ENCODE peak calls at places on chromosomes 11 and 22, in six cellular contexts. H, D, W, J, Q and L are unnamed samples.

GRCh38 chr11:118607401-118608267 is at the start of gene PHLDB1:
- DNase-seq in H (peak), D (no peak), W (peak), J (peak), Q (peak), L (peak)

GRCh38 chr11:110912437-110912836 is 200.2 kb upstream of the ARHGAP20 start:
- DNase-seq in H (no peak), D (no peak), W (no peak), J (no peak), Q (no peak), L (no peak)

GRCh38 chr11:44324787-44325525 is 15.0 kb upstream of the ALX4 start:
- DNase-seq in H (no peak), D (no peak), W (no peak), J (no peak), Q (no peak), L (no peak)

GRCh38 chr11:61820174-61820573 is 3.4 kb upstream of the FADS1 start:
- DNase-seq in H (peak), D (no peak), W (peak), J (no peak), Q (no peak), L (no peak)

GRCh38 chr22:19972652-19973550 is 31.3 kb upstream of the TXNRD2 start:
- DNase-seq in H (no peak), D (no peak), W (no peak), J (peak), Q (no peak), L (peak)

GRCh38 chr11:112834277-112834755 is 126.9 kb upstream of the NCAM1 start:
- DNase-seq in H (no peak), D (no peak), W (no peak), J (no peak), Q (no peak), L (no peak)

GRCh38 chr22:40610329-40610850 is 26.1 kb downstream of the MRTFA start:
- DNase-seq in H (no peak), D (no peak), W (no peak), J (no peak), Q (no peak), L (no peak)

GRCh38 chr11:773830-774229 is 3.5 kb downstream of the GATD1 start:
- DNase-seq in H (no peak), D (no peak), W (no peak), J (no peak), Q (no peak), L (no peak)

GRCh38 chr11:10674991-10675440 is 18.5 kb downstream of the IRAG1 start:
- DNase-seq in H (no peak), D (no peak), W (no peak), J (no peak), Q (no peak), L (no peak)

GRCh38 chr22:21857501-21857914 is 9.9 kb downstream of the MAPK1 start:
- DNase-seq in H (peak), D (no peak), W (peak), J (no peak), Q (no peak), L (no peak)

GRCh38 chr11:25415793-25416192 is 916.1 kb upstream of the ANO3 start:
- DNase-seq in H (no peak), D (no peak), W (no peak), J (no peak), Q (no peak), L (no peak)

GRCh38 chr11:61602775-61603569 is 22.1 kb upstream of the SYT7 start:
- DNase-seq in H (peak), D (no peak), W (peak), J (no peak), Q (no peak), L (peak)

GRCh38 chr11:72716291-72716690 is 35.9 kb downstream of the ARAP1 start:
- DNase-seq in H (peak), D (no peak), W (peak), J (no peak), Q (no peak), L (no peak)

GRCh38 chr11:35980646-35981402 is 37.0 kb downstream of the LDLRAD3 start:
- DNase-seq in H (peak), D (no peak), W (peak), J (no peak), Q (no peak), L (peak)

GRCh38 chr11:13691296-13691899 is 22.9 kb downstream of the FAR1 start:
- DNase-seq in H (no peak), D (no peak), W (no peak), J (no peak), Q (no peak), L (peak)

GRCh38 chr11:117194267-117194666 is 4.9 kb upstream of the TAGLN start:
- DNase-seq in H (no peak), D (no peak), W (no peak), J (no peak), Q (no peak), L (no peak)

GRCh38 chr11:92941676-92942571 is 27.5 kb upstream of the MTNR1B start:
- DNase-seq in H (peak), D (peak), W (peak), J (no peak), Q (no peak), L (peak)

GRCh38 chr11:65551572-65552398 is 6.4 kb downstream of the LTBP3 start:
- DNase-seq in H (peak), D (no peak), W (no peak), J (peak), Q (peak), L (no peak)

GRCh38 chr11:41309111-41309522 is 150.3 kb downstream of the LRRC4C start:
- DNase-seq in H (no peak), D (no peak), W (no peak), J (no peak), Q (no peak), L (no peak)

GRCh38 chr11:62508336-62509058 is 38.1 kb downstream of the AHNAK start:
- DNase-seq in H (peak), D (peak), W (peak), J (peak), Q (peak), L (peak)

GRCh38 chr11:114819028-114819427 is 140.7 kb downstream of the NXPE2 start:
- DNase-seq in H (no peak), D (no peak), W (no peak), J (no peak), Q (no peak), L (no peak)

GRCh38 chr11:105447936-105448702 is 161.8 kb upstream of the GRIA4 start:
- DNase-seq in H (no peak), D (no peak), W (no peak), J (no peak), Q (no peak), L (no peak)

GRCh38 chr11:105449100-105449734 is 160.7 kb upstream of the GRIA4 start:
- DNase-seq in H (no peak), D (no peak), W (no peak), J (no peak), Q (no peak), L (no peak)

GRCh38 chr11:105448703-105449079 is 161.2 kb upstream of the GRIA4 start:
- DNase-seq in H (no peak), D (no peak), W (no peak), J (no peak), Q (no peak), L (peak)

GRCh38 chr11:105443623-105444022 is 166.2 kb upstream of the GRIA4 start:
- DNase-seq in H (no peak), D (no peak), W (no peak), J (no peak), Q (no peak), L (no peak)
- H4K91ac ChIP-seq in H (no peak), D (no peak), W (no peak), J (no peak), Q (no peak), L (no peak)

GRCh38 chr22:29797351-29797750 is 30.2 kb downstream of the UQCR10 start:
- DNase-seq in H (no peak), D (no peak), W (no peak), J (no peak), Q (no peak), L (no peak)
- H4K91ac ChIP-seq in H (no peak), D (no peak), W (no peak), J (no peak), Q (no peak), L (peak)

DNA sequence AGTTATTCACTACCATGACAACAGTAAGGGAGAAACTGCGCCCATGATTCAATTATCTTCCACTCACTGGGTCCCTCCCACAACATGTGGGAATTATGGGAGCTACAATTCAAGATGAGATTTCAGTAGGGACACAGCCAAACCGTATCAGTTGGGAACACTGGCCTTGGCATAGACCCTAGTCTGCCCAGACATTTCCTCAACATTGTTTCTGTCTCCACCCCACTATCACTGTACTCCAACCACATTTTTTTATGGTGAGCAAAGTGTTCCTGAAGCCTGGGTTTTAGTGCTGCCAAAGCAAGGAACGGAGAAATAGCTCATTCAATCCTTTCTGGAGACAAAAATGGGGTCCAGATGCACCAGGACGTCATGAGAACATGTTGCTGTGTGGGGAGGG is 122.6 kb upstream of the CCDC179 start:
- DNase-seq in H (no peak), D (no peak), W (no peak), J (no peak), Q (no peak), L (no peak)
- H4K91ac ChIP-seq in H (no peak), D (no peak), W (no peak), J (no peak), Q (no peak), L (no peak)

GRCh38 chr11:32935462-32936029 is 42.9 kb downstream of the QSER1 start:
- DNase-seq in H (no peak), D (no peak), W (no peak), J (no peak), Q (no peak), L (no peak)
- H4K91ac ChIP-seq in H (no peak), D (no peak), W (no peak), J (no peak), Q (no peak), L (no peak)